ENCODE peak calls at places on chromosomes 4 and X, in four cellular contexts. D is IMR-90, R is H1, W is mesendoderm. O is an unnamed sample. For H3K4me1, the result is how much of the 10 kb centered on the place peaks cover.

GRCh38 chr4:168200685-168201084 is 108.3 kb downstream of the ANXA10 start:
- DNase-seq in R (no peak), D (peak), W (no peak), O (no peak)

GRCh38 chrX:78964598-78964997 is 19.4 kb downstream of the P2RY10 start:
- DNase-seq in R (no peak), D (no peak), W (no peak), O (no peak)

GRCh38 chr4:48141048-48141447 is 7.0 kb upstream of the TXK start:
- DNase-seq in W (peak), D (peak), R (no peak), O (no peak)

GRCh38 chrX:52933213-52933612 is 25.1 kb downstream of the FAM156A start:
- DNase-seq in R (no peak), D (no peak), W (no peak), O (no peak)

GRCh38 chr4:77599378-77599777 is 6.2 kb upstream of the CXCL13 start:
- DNase-seq in R (no peak), D (peak), W (peak), O (peak)

GRCh38 chr4:169397762-169398161 is 127.0 kb upstream of the SH3RF1 start:
- DNase-seq in R (no peak), W (no peak), D (peak), O (no peak)

GRCh38 chr4:43132010-43132582 is 239.6 kb downstream of the GRXCR1 start:
- DNase-seq in R (no peak), D (peak), W (peak), O (peak)

GRCh38 chr4:124396333-124396732 is 316.2 kb downstream of the ANKRD50 start:
- DNase-seq in D (no peak), R (no peak), W (no peak), O (no peak)

GRCh38 chr4:20532096-20532495 is 168.2 kb upstream of the PACRGL start:
- DNase-seq in R (no peak), W (no peak), D (no peak), O (no peak)

GRCh38 chr4:140875751-140876389 is 119.7 kb upstream of the TBC1D9 start:
- DNase-seq in W (no peak), R (no peak), D (no peak), O (no peak)

GRCh38 chrX:9207142-9207541 is 173.2 kb upstream of the FAM9B start:
- DNase-seq in D (peak), R (no peak), W (peak), O (no peak)

GRCh38 chr4:508675-509373 is 9.8 kb downstream of the PIGG start:
- DNase-seq in D (no peak), W (no peak), R (no peak), O (no peak)

GRCh38 chr4:147899512-147899911 is 167.6 kb downstream of the ARHGAP10 start:
- DNase-seq in D (peak), W (no peak), R (no peak), O (no peak)

GRCh38 chrX:4656419-4656818 is 943.0 kb upstream of the PRKX start:
- DNase-seq in D (no peak), W (no peak), R (no peak), O (no peak)

GRCh38 chr4:76188149-76188548 is 25.5 kb downstream of the SCARB2 start:
- DNase-seq in W (no peak), R (no peak), D (no peak), O (no peak)

GRCh38 chrX:136851526-136851925 is 29.0 kb downstream of the RBMX start:
- DNase-seq in R (no peak), D (no peak), W (no peak), O (no peak)
- H2BK15ac ChIP-seq in R (no peak), D (no peak), W (no peak), O (no peak)

GRCh38 chrX:72666451-72666850 is 47.7 kb downstream of the PHKA1 start:
- DNase-seq in W (no peak), R (no peak), D (peak), O (no peak)
- H4K5ac ChIP-seq in W (no peak), R (no peak), D (no peak), O (no peak)

DNA sequence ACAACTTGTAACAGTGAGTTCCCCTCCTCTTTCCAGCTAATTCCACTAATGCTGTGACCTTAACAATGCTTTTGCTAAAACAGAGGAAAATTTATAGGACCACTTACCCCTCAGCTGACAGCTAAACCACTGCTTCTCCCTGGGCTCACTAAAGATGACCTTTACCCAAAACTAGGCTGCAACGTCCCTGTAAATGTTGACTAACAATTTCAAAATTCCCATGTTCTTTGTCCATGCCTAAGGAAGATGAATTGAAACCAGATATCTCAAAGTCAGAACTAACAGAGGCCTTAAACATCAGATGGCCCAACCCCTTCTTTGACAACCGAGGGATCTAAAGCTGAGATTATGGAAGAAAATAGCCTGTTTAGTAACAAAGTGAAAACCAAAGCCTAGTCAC is 32.5 kb downstream of the AFAP1 start:
- DNase-seq in D (no peak), R (no peak), W (no peak), O (no peak)
- H3K4me1 ChIP-seq in D (under half), R (under half), W (under half), O (under half)

GRCh38 chr4:41257901-41258300 is 1.2 kb downstream of the UCHL1 start:
- DNase-seq in W (peak), R (no peak), D (no peak), O (no peak)
- H2BK15ac ChIP-seq in W (no peak), R (no peak), D (peak), O (no peak)

DNA sequence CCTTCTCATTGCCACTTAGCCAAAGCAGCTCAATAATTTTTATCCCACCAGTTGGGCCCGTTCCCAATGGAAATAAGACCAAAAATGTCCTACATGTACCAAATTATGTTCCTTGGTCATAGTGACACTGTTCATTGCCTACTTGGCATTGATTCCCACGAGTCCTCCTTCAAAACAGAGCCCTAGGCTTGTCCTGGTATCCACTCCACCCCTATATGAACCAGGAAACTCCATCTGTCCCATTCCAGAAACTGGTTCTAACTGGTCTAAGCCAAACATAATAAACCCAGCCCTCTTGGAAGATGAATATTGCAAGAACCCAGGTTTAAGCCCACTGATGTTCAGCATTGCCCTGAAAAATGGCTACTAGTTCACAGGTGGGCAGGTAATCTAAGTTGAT is 30.9 kb upstream of the S100G start:
- DNase-seq in R (no peak), W (no peak), D (no peak), O (no peak)
- H4K5ac ChIP-seq in R (no peak), W (no peak), D (no peak), O (no peak)

GRCh38 chr4:3036131-3036952 is 38.0 kb downstream of the HTT-AS start:
- DNase-seq in D (no peak), W (no peak), R (no peak), O (no peak)

GRCh38 chr4:3035249-3035648 is 39.1 kb downstream of the HTT-AS start:
- DNase-seq in W (no peak), R (no peak), D (no peak), O (no peak)

GRCh38 chr4:3031357-3032064 is 42.8 kb downstream of the HTT-AS start:
- DNase-seq in R (no peak), W (no peak), D (no peak), O (no peak)

GRCh38 chr4:3035674-3036073 is 38.7 kb downstream of the HTT-AS start:
- DNase-seq in W (no peak), D (no peak), R (no peak), O (no peak)

DNA sequence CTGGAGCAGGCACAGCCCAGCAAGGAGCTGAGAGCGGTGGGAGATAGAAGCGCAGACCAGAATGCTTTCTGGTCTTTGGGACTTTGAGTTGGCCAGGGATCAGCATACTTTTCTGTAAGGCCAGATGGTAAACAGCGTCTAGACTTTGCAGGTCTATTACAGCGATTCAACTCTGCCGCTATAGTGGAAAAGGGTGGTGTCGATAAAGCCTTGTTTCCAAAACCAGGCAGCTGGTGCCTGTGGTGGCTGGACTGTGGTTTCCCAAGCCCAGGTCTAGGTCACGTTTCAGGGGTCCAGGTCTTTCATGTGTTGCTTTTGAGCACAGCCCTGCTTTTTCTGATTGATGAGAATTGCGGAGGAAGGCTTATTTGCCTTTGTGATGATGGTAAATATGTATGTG is 40.1 kb downstream of the HTT-AS start:
- DNase-seq in W (no peak), D (no peak), R (no peak), O (no peak)
- H3K4me1 ChIP-seq in W (under half), D (under half), R (under half), O (under half)

GRCh38 chr4:5662555-5662954 is 45.8 kb downstream of the EVC2 start:
- DNase-seq in R (no peak), W (no peak), D (no peak), O (no peak)

GRCh38 chr4:5656415-5656814 is 51.9 kb downstream of the EVC2 start:
- DNase-seq in W (no peak), D (no peak), R (no peak), O (no peak)

GRCh38 chr4:5660185-5660584 is 48.2 kb downstream of the EVC2 start:
- DNase-seq in W (no peak), D (peak), R (no peak), O (no peak)

GRCh38 chr4:5661237-5661636 is 47.1 kb downstream of the EVC2 start:
- DNase-seq in W (no peak), R (no peak), D (no peak), O (no peak)

DNA sequence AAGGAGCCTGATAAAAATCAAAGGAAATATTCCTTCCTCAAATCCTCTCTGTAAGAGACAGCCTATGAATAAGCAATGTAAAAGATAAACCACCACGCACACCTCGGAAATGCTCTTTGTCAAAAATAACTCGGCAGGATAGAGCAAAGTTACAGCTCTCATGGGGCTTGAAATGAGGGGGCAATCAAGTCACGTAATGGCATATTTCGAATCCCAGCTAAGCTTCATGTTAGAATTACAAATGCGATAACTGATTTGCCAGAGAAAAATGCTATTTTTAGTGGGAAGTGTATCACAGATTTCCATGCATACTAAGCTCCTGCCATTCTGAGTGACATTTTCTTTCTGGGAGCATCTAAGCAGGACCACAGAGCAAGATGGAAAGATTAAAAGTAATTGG is 49.4 kb downstream of the EVC2 start:
- DNase-seq in R (no peak), W (no peak), D (no peak), O (no peak)
- H2BK15ac ChIP-seq in R (no peak), W (no peak), D (no peak), O (no peak)

DNA sequence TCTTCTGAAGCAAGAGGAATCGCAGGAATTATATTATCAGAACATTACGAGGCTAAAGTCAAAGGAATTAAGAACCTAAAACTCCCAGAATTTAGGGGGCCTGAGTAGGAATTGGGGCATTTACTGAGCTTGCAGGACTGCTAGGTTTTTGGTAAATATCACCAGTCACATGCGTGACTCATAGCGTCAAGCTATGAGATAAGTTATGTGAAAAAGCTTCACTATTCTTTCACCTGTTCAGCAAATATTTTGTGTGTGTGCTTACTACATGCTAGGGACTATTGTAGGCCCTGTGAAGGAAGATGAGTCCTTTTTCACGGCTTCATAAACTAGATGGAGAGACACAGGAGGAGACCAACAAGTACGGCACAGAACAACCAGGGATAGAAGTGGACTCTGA is 52.2 kb downstream of the MAGEA10 start:
- DNase-seq in W (no peak), D (no peak), R (no peak), O (no peak)
- H4K5ac ChIP-seq in W (no peak), D (no peak), R (no peak), O (no peak)